ENCODE peak calls at places on chromosomes 16 and 17, in five cellular contexts. Q is BJ, A is lung, F is ovary, D is PC-9. U is an unnamed sample. For H3K27me3, the result is how much of the 10 kb centered on the place peaks cover.

GRCh38 chr16:85543536-85543935 is 69.6 kb upstream of the GSE1 start:
- DNase-seq in F (no peak), A (no peak), Q (no peak), D (no peak), U (no peak)

GRCh38 chr17:78227455-78227916 is 3.9 kb upstream of the TMEM235 start:
- DNase-seq in F (no peak), Q (no peak), A (no peak), D (no peak), U (no peak)

GRCh38 chr17:31695456-31696090 is 163.5 kb downstream of the COPRS start:
- DNase-seq in D (no peak), Q (no peak), F (no peak), A (no peak), U (no peak)

GRCh38 chr17:4980644-4981216 is 6.7 kb downstream of the CAMTA2 start:
- DNase-seq in Q (no peak), D (no peak), F (no peak), A (no peak), U (peak)

GRCh38 chr16:10937068-10937859 is 5.0 kb downstream of the DEXI start:
- DNase-seq in F (no peak), A (no peak), Q (no peak), D (no peak), U (peak)

GRCh38 chr16:70399326-70399725 is 39.6 kb downstream of the ST3GAL2 start:
- DNase-seq in Q (no peak), F (no peak), A (no peak), D (no peak), U (no peak)

GRCh38 chr16:70573451-70574121 is 50.0 kb downstream of the SF3B3 start:
- DNase-seq in F (no peak), D (no peak), A (no peak), Q (peak), U (peak)

GRCh38 chr17:79949646-79950292 is 85.9 kb downstream of the TBC1D16 start:
- DNase-seq in Q (no peak), A (no peak), D (no peak), F (peak), U (no peak)

GRCh38 chr16:1403036-1403435 is 11.5 kb downstream of the UNKL start:
- DNase-seq in D (no peak), A (no peak), F (no peak), Q (no peak), U (no peak)

GRCh38 chr16:22214893-22215292 is 8.8 kb downstream of the EEF2K start:
- DNase-seq in F (no peak), Q (no peak), D (no peak), A (no peak), U (no peak)

GRCh38 chr17:50900383-50900892 is 34.3 kb upstream of the TOB1 start:
- DNase-seq in D (no peak), A (no peak), Q (no peak), F (no peak), U (no peak)

GRCh38 chr17:50517504-50518264 is 9.4 kb downstream of the MYCBPAP start:
- DNase-seq in A (no peak), F (no peak), D (no peak), Q (no peak), U (no peak)

GRCh38 chr16:60204221-60204620 is 1470.1 kb upstream of the GOT2 start:
- DNase-seq in D (no peak), A (no peak), Q (no peak), F (no peak), U (no peak)

GRCh38 chr17:67038861-67039365 is 5.4 kb upstream of the CACNG1 start:
- DNase-seq in Q (no peak), F (no peak), A (no peak), D (no peak), U (no peak)

GRCh38 chr17:28643979-28644781 is 778 bp downstream of the BLTP2 start:
- DNase-seq in Q (no peak), A (peak), F (no peak), D (peak), U (peak)

GRCh38 chr16:48971571-48972071 is 310.0 kb downstream of the CBLN1 start:
- DNase-seq in Q (no peak), F (no peak), D (no peak), A (no peak), U (no peak)

GRCh38 chr16:27232061-27232841 is 28.9 kb downstream of the KDM8 start:
- DNase-seq in D (no peak), Q (no peak), F (no peak), A (no peak), U (peak)

GRCh38 chr17:37405955-37406634 is 541 bp downstream of the ACACA start:
- DNase-seq in D (no peak), Q (no peak), A (no peak), F (no peak), U (no peak)

GRCh38 chr16:82329504-82330192 is 159.6 kb upstream of the MPHOSPH6 start:
- DNase-seq in F (no peak), Q (no peak), D (no peak), A (peak), U (no peak)

GRCh38 chr17:57110579-57111367 is 25.7 kb downstream of the AKAP1 start:
- DNase-seq in F (no peak), Q (no peak), D (no peak), A (no peak), U (no peak)

DNA sequence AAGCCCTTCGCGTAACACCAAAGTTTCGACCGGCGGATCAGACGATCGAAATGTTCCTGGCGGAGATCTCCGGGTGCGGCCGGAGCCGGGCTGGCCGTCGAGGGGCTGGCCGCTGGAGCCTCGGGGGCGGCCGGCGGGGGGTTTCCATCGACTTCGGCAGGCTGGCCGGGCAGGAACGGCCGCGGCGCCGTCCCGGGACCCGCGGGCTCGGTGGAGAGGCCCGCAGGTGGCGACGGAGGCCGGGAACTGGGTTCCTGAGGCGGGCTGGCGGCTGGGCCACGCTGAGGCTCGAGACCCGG is 1.1 kb downstream of the EPOP start:
- DNase-seq in D (no peak), A (no peak), F (peak), Q (no peak), U (peak)
- H3K27me3 ChIP-seq in D (under half), A (under half), F (under half), Q (under half), U (under half)

DNA sequence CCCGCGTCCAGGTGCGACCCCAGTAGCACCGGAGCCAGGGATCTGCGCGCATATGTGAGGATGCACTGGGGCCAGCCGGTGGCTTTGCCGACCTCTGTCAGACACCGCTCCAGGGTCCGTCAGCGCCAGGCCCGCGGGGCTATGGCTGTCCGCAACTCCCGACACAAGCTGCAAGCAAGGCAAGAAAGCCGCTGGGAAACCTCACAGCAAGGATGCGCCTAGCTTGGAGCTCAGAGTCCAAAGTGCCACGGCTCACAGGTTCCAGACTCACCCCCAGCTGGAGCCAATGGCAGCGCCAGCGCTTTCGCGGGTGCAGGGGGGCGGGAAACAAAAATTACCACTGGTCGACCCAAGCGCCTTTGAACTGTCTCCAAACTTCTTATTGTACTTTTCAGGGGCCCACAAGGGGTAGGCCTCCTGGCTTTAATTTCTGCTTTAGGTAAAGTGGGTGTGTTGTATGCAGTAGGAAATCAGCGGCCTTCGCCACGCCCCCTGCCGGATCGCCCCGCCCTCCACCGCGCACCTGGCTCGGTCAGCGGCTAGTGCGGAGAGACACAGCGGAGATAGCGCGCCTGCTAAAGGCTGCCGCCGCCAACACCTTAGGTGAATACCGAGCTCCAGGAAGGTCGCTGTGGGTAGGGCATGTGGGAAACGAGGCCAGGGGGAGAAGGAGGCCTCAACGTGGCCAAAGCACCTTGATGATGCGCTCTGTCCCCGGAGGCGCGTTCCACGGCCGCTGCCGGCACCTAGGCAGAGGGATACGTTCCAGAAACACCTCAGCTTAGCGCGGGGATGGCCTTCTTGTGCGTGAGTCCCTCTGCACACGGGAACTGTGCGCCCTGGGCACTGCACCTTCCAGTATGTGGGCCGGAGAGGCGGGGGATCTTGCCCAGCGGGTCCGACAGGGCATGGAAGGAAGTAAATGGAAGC is 61.1 kb upstream of the RBL2 start:
- DNase-seq in A (peak), F (no peak), D (peak), Q (no peak), U (peak)
- H3K4me3 ChIP-seq in A (peak), F (no peak), D (peak), Q (no peak), U (peak)

GRCh38 chr17:44775838-44776621 is 17.2 kb downstream of the ADAM11 start:
- DNase-seq in D (peak), Q (peak), F (no peak), A (no peak), U (no peak)
- H3K27me3 ChIP-seq in D (under half), Q (under half), F (under half), A (under half), U (under half)

GRCh38 chr16:87210949-87211348 is 106.2 kb downstream of the C16orf95 start:
- DNase-seq in D (no peak), Q (no peak), A (no peak), F (no peak), U (no peak)

GRCh38 chr16:87207509-87207908 is 109.7 kb downstream of the C16orf95 start:
- DNase-seq in Q (peak), A (no peak), F (no peak), D (no peak), U (no peak)

GRCh38 chr16:87209808-87210512 is 107.2 kb downstream of the C16orf95 start:
- DNase-seq in A (no peak), Q (no peak), D (no peak), F (no peak), U (no peak)

GRCh38 chr16:87206646-87207451 is 110.3 kb downstream of the C16orf95 start:
- DNase-seq in A (no peak), Q (no peak), D (no peak), F (no peak), U (peak)

DNA sequence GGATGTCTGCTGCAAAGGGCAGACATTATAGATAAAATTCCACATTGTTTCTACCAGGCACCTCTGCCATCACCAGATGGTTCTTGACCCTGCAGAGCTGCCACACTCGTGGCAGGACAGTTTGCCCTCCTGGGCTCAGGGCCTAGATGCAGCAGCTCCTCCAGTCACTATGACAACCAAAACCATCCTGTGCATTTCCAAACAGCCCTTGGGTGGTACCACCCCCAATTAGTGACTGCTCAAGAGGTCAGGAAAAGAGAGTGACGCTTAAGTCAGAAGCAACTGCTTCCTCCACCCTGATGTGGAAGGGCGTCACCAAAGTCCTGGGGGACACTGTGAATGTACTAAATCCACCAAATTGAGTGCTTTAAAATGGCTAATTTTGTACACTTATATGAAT is 109.2 kb downstream of the C16orf95 start:
- DNase-seq in Q (no peak), D (no peak), A (no peak), F (no peak), U (no peak)
- H3K4me3 ChIP-seq in Q (no peak), D (no peak), A (no peak), F (no peak), U (no peak)

GRCh38 chr17:44558349-44559287 is 1.3 kb downstream of the FZD2 start:
- DNase-seq in Q (no peak), A (no peak), F (peak), D (no peak), U (no peak)
- H3K27me3 ChIP-seq in Q (under half), A (under half), F (under half), D (under half), U (under half)

DNA sequence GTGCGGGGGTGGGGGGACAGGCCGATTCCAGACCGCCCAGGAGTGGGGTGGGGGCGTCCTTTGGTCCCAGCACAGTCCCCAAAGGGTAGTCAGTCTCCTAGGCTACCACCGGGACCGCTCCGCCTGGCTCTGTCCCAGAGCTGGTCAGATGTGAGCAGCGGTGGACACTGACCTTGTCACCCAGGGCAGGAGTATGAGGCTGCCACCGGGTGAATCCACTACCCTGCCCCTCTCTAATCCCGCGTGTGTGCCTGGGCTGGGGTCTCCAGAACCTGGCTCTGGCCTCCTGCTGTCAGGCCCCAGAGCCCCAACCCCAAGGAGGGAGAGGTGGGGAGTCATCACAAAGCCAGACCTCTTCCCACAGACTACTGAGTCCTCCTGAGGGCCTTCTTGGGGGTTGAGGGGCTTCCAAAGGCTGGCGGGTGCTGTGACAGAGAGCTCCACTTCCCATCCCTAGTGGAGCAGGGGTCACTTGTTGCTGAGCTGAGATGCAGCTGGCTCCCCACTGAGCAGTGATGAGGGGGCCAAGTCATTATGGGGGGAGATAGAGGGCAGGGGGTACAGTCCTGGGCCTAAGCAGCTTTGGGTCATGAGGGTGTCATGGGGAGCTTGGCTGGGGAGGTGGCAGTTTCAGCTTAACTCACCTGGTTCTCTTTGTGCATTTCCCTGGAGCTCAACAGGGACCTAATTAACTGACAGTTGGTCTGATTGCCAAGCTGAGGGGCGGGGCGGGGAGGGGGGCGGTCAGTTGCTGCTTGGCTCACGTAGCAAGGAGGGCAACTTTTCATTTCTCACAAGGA is 1.2 kb downstream of the PPP1R1B start:
- DNase-seq in Q (no peak), F (no peak), A (no peak), D (no peak), U (no peak)
- H3K4me3 ChIP-seq in Q (no peak), F (no peak), A (no peak), D (no peak), U (peak)

DNA sequence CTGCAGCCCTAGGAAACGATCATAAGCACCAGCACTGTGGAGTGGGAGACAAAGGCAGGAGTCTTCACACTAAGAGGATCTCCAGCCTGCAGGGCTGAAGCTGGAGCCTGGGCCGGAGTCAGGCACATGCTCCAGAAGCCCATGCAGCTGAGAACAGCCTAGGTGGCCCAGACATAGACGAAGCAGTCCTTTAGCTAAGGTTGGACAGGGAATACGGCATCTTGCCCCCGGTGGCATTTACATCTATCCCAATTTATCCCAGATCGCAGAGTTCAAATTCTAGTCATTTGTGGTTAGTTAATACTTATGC is 13.9 kb downstream of the TSPOAP1 start:
- DNase-seq in F (no peak), D (no peak), Q (no peak), A (no peak), U (no peak)
- H3K27me3 ChIP-seq in F (under half), D (half or more), Q (under half), A (under half), U (under half)

DNA sequence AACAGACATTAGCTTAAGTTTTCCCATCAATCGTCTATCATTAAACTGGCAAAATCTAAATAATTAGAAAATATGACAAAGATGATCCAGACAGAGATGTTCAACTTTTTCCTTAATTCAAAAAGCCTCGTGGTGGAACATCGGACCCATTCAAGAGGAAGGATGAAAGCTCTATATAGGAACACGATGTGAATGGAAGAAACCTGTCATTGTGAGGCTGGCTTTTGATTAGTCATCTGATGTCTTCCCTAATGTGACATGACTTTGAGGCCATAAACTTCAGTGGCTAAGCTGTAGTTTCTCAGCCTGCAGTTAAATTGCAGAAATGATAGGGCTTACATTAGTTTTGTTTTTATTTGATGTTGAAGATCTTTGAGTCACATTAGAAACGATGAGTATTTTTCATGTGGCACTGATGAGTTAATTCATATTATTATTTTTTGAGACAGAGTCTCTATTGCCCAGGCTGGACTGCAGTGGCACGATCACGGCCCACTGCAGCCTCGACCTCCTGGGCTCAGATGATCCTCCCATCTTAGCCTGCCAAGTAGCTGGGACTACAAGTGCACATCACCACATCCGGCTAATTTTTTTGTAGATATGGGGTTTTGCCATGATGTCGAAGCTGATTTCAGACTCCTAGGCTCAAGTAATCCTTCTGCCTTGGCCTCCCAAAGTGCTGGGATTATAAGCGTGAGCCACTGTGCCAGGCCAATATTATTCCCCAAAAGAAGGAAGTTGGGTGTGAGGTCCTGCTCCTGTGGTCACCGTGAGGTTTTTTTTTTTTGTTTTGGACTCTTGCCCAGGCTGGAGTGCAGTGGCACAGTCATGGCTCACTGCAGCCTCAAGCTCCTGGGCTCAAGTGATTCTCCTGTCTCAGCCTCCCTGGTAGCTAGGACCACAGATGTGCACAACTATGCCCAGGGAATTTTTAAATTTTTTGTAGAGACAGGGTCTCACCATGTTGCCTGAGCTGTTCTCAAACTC is 1.3 kb downstream of the AMZ2 start:
- DNase-seq in D (no peak), A (no peak), F (no peak), Q (no peak), U (no peak)
- H3K4me3 ChIP-seq in D (peak), A (no peak), F (no peak), Q (peak), U (no peak)

U was measured in right cardiac atrium.